ENCODE peak calls at places on chromosomes 16 and 17, in ten cellular contexts. I, H, G, X, J, Q, K, D, L and M are unnamed samples.
A peak's percentile ranks its signal among the peaks of the same experiment; 100 is the strongest.

GRCh38 chr16:83136419-83136818 is 509.6 kb downstream of the CDH13 start:
- DNase-seq in K (no peak), I (no peak), G (no peak), D (no peak), Q (no peak), J (no peak), L (peak; percentile 7), X (no peak), H (no peak), M (no peak)

GRCh38 chr16:54657058-54657708 is 273.5 kb upstream of the IRX5 start:
- DNase-seq in J (no peak), L (peak; percentile 35), H (no peak), D (no peak), Q (no peak), G (no peak), I (no peak), K (no peak), X (no peak), M (no peak)

GRCh38 chr17:45426561-45426960 is 6.1 kb downstream of the ARHGAP27 start:
- DNase-seq in K (no peak), I (no peak), D (no peak), H (no peak), J (no peak), G (no peak), L (no peak), X (no peak), Q (no peak), M (no peak)

GRCh38 chr17:74161501-74161850 is 42.0 kb upstream of the RPL38 start:
- DNase-seq in X (no peak), D (no peak), I (no peak), H (no peak), G (no peak), Q (no peak), K (no peak), J (no peak), L (no peak), M (no peak)

GRCh38 chr16:30065943-30066881 is 652 bp downstream of the ALDOA start:
- DNase-seq in G (no peak), L (peak; percentile 43), D (no peak), H (peak; percentile 54), I (no peak), J (no peak), X (no peak), K (no peak), Q (no peak), M (no peak)

GRCh38 chr17:81295678-81296381 is 723 bp upstream of the SLC38A10 start:
- DNase-seq in I (peak; percentile 88), G (peak; percentile 75), H (peak; percentile 40), L (peak; percentile 90), J (peak; percentile 16), K (peak; percentile 23), X (no peak), D (peak; percentile 90), Q (peak; percentile 39), M (peak; percentile 87)

GRCh38 chr17:28675980-28676379 is 14.0 kb downstream of the SUPT6H start:
- DNase-seq in H (no peak), L (peak; percentile 63), J (no peak), G (peak; percentile 40), Q (no peak), I (no peak), D (peak; percentile 30), K (no peak), X (no peak), M (peak; percentile 14)

GRCh38 chr17:2954898-2955445 is 108.4 kb downstream of the OR1D5 start:
- DNase-seq in H (no peak), Q (no peak), X (no peak), J (no peak), D (peak; percentile 21), I (no peak), L (no peak), G (peak; percentile 31), K (no peak), M (no peak)

GRCh38 chr17:6567528-6568185 is 11.3 kb upstream of the PITPNM3 start:
- DNase-seq in L (no peak), J (no peak), H (no peak), K (peak; percentile 16), X (no peak), Q (no peak), G (no peak), D (no peak), I (no peak), M (no peak)

GRCh38 chr16:397135-397661 is at the start of gene NME4:
- DNase-seq in K (peak; percentile 75), X (no peak), D (peak; percentile 37), G (no peak), J (no peak), Q (no peak), H (peak; percentile 36), I (no peak), L (no peak), M (no peak)

GRCh38 chr16:87233928-87234327 is 83.3 kb downstream of the C16orf95 start:
- DNase-seq in D (no peak), J (no peak), X (no peak), K (no peak), G (no peak), L (no peak), H (no peak), Q (no peak), I (no peak), M (peak; percentile 9)

GRCh38 chr17:31571124-31571892 is 179.8 kb downstream of the RAB11FIP4 start:
- DNase-seq in L (no peak), Q (no peak), I (no peak), H (no peak), G (no peak), K (peak; percentile 62), J (no peak), D (no peak), X (no peak), M (no peak)

GRCh38 chr16:1613728-1614225 is 1.6 kb downstream of the CRAMP1 start:
- DNase-seq in H (peak; percentile 35), K (no peak), I (no peak), D (no peak), J (no peak), X (no peak), G (no peak), Q (no peak), L (peak; percentile 12), M (no peak)